ENCODE peak calls at places on chromosomes 11 and 22, in eight cellular contexts. Q is germinal center, L is EH, Y is transverse colon, K is AG08396, A is AG09309, Z is GM20000, E is fibroblast of villous mesenchyme. P is an unnamed sample.

GRCh38 chr11:117226388-117227385 is 5.2 kb downstream of the PCSK7 start:
- DNase-seq in Q (peak; percentile 75), Z (peak; percentile 79), A (peak; percentile 46), L (peak; percentile 85), Y (peak; percentile 54), E (peak; percentile 85), K (peak; percentile 75), P (peak; percentile 34)

GRCh38 chr11:108574675-108575074 is 18.9 kb downstream of the EXPH5 start:
- DNase-seq in Z (no peak), Q (no peak), L (no peak), A (no peak), K (no peak), E (no peak), Y (no peak), P (no peak)

GRCh38 chr11:7486731-7487130 is 1.4 kb downstream of the OLFML1 start:
- DNase-seq in L (no peak), A (no peak), Z (no peak), Q (no peak), Y (no peak), K (no peak), E (no peak), P (no peak)

GRCh38 chr22:39087881-39088687 is 9.0 kb upstream of the APOBEC3H start:
- DNase-seq in A (no peak), Y (no peak), L (no peak), Z (no peak), K (no peak), E (no peak), Q (no peak), P (no peak)

GRCh38 chr11:64489831-64490441 is 101.1 kb upstream of the SLC22A12 start:
- DNase-seq in L (peak; percentile 66), Y (peak; percentile 63), E (peak; percentile 35), K (peak; percentile 78), A (no peak), Q (peak; percentile 57), Z (peak; percentile 53), P (no peak)

GRCh38 chr11:8315463-8315862 is 51.8 kb upstream of the LMO1 start:
- DNase-seq in E (no peak), L (no peak), A (no peak), Y (no peak), Q (no peak), K (no peak), Z (no peak), P (peak; percentile 58)

GRCh38 chr11:69896250-69896649 is 77.0 kb upstream of the FGF3 start:
- DNase-seq in Q (no peak), K (no peak), Z (no peak), E (peak; percentile 3), L (peak; percentile 52), Y (no peak), A (no peak), P (no peak)

GRCh38 chr11:18526130-18526520 is 617 bp downstream of the TSG101 start:
- DNase-seq in Q (no peak), K (no peak), A (no peak), Y (no peak), E (no peak), Z (no peak), L (no peak), P (no peak)

GRCh38 chr11:85756401-85757200 is 54.3 kb downstream of the SYTL2 start:
- DNase-seq in A (no peak), E (no peak), Q (no peak), L (no peak), Y (peak; percentile 78), K (no peak), Z (no peak), P (no peak)

GRCh38 chr11:1148752-1149180 is 9.0 kb upstream of the MUC5AC start:
- DNase-seq in A (no peak), K (no peak), Q (no peak), L (no peak), Z (no peak), E (no peak), Y (peak; percentile 19), P (no peak)

GRCh38 chr11:106152824-106153223 is 75.4 kb downstream of the AASDHPPT start:
- DNase-seq in Q (no peak), K (peak; percentile 4), Y (no peak), E (peak; percentile 34), L (peak; percentile 19), A (no peak), Z (no peak), P (no peak)

GRCh38 chr22:46829140-46829891 is 66.9 kb downstream of the TBC1D22A start:
- DNase-seq in Y (no peak), Q (no peak), E (peak; percentile 90), Z (no peak), K (peak; percentile 85), L (peak; percentile 95), A (peak; percentile 85), P (no peak)

GRCh38 chr11:75793966-75794365 is 21.0 kb upstream of the UVRAG start:
- DNase-seq in E (no peak), Z (no peak), L (no peak), Q (no peak), A (no peak), Y (no peak), K (no peak), P (no peak)

GRCh38 chr11:22780914-22781593 is 48.5 kb downstream of the SVIP start:
- DNase-seq in L (no peak), K (no peak), E (no peak), A (no peak), Z (peak; percentile 32), Q (no peak), Y (no peak), P (no peak)

GRCh38 chr22:42388130-42388797 is 43.9 kb downstream of the NFAM1 start:
- DNase-seq in Z (no peak), Y (no peak), Q (no peak), L (peak; percentile 18), E (no peak), K (peak; percentile 41), A (no peak), P (peak; percentile 27)

GRCh38 chr11:120793150-120793549 is 230.8 kb upstream of the TBCEL start:
- DNase-seq in K (no peak), A (no peak), Z (no peak), Y (no peak), Q (no peak), L (no peak), E (no peak), P (no peak)

GRCh38 chr11:131668867-131669780 is 298.7 kb downstream of the NTM start:
- DNase-seq in L (peak; percentile 59), Z (peak; percentile 72), Q (peak; percentile 70), A (no peak), Y (peak; percentile 25), E (peak; percentile 7), K (peak; percentile 69), P (no peak)

GRCh38 chr22:43343262-43343988 is at the start of gene SCUBE1:
- DNase-seq in E (peak; percentile 26), Q (peak; percentile 84), Z (peak; percentile 76), A (no peak), L (peak; percentile 26), K (peak; percentile 88), Y (peak; percentile 52), P (no peak)

GRCh38 chr11:103806130-103806900 is 230.1 kb upstream of the DDI1 start:
- DNase-seq in K (peak; percentile 39), Q (no peak), A (peak; percentile 51), Z (no peak), L (peak; percentile 81), E (peak; percentile 88), Y (no peak), P (no peak)

GRCh38 chr11:78749243-78749730 is 174.6 kb upstream of the NARS2 start:
- DNase-seq in Z (no peak), Y (no peak), E (no peak), Q (no peak), A (no peak), L (no peak), K (no peak), P (no peak)

GRCh38 chr22:47195676-47196492 is 433.4 kb downstream of the TBC1D22A start:
- DNase-seq in Y (no peak), Z (no peak), E (no peak), A (no peak), Q (no peak), K (no peak), L (no peak), P (no peak)

GRCh38 chr11:26905368-26905767 is 88.5 kb upstream of the FIBIN start:
- DNase-seq in A (no peak), Z (no peak), Q (no peak), K (peak; percentile 3), L (peak; percentile 44), Y (no peak), E (peak; percentile 61), P (no peak)

GRCh38 chr11:112267188-112267591 is 6.5 kb upstream of the PLET1 start:
- DNase-seq in L (peak; percentile 85), K (no peak), Y (no peak), Z (no peak), Q (no peak), A (no peak), E (no peak), P (no peak)

GRCh38 chr11:72425053-72425980 is 9.0 kb downstream of the CLPB start:
- DNase-seq in E (no peak), Z (no peak), A (no peak), L (no peak), Q (no peak), Y (no peak), K (no peak), P (no peak)

GRCh38 chr11:2251138-2251537 is 19.2 kb downstream of the ASCL2 start:
- DNase-seq in L (no peak), E (no peak), Z (no peak), A (no peak), Y (no peak), Q (no peak), K (no peak), P (no peak)

GRCh38 chr22:43823353-43823908 is 11.3 kb upstream of the EFCAB6 start:
- DNase-seq in L (no peak), A (no peak), K (no peak), Z (no peak), E (no peak), Q (no peak), Y (no peak), P (no peak)

GRCh38 chr11:119800619-119801018 is 71.6 kb upstream of the NECTIN1 start:
- DNase-seq in E (no peak), A (no peak), Z (no peak), Y (no peak), L (no peak), Q (no peak), K (no peak), P (no peak)

GRCh38 chr11:77637345-77638165 is at the start of gene CLNS1A:
- DNase-seq in E (peak; percentile 85), K (peak; percentile 81), Y (peak; percentile 87), A (peak; percentile 38), Q (peak; percentile 72), L (peak; percentile 90), Z (peak; percentile 82), P (peak; percentile 68)

GRCh38 chr22:24725736-24726135 is 48.8 kb downstream of the PIWIL3 start:
- DNase-seq in K (no peak), Z (no peak), Q (no peak), L (no peak), Y (no peak), E (no peak), A (no peak), P (no peak)

GRCh38 chr11:35593143-35593542 is 25.1 kb upstream of the FJX1 start:
- DNase-seq in A (peak; percentile 95), Z (no peak), E (peak; percentile 89), L (peak; percentile 95), Q (no peak), K (peak; percentile 75), Y (no peak), P (no peak)

GRCh38 chr11:130451261-130452019 is 3.0 kb downstream of the ADAMTS15 start:
- DNase-seq in K (peak; percentile 51), Y (no peak), Q (no peak), A (no peak), E (peak; percentile 27), L (peak; percentile 76), Z (no peak), P (no peak)

GRCh38 chr11:2807276-2807681 is 78.3 kb downstream of the CDKN1C start:
- DNase-seq in K (peak; percentile 56), Z (no peak), A (no peak), Y (peak; percentile 79), Q (no peak), E (no peak), L (no peak), P (no peak)

GRCh38 chr11:15198284-15198683 is 83.6 kb downstream of the INSC start:
- DNase-seq in A (no peak), E (no peak), L (no peak), K (no peak), Q (no peak), Z (no peak), Y (no peak), P (no peak)

GRCh38 chr22:26890870-26891269 is 233.5 kb downstream of the MIAT start:
- DNase-seq in Y (no peak), A (no peak), L (no peak), Q (no peak), Z (no peak), E (no peak), K (no peak), P (no peak)

P was measured in NCI-H2081 treated with DMSO at 0.1 percent for 48 hours.